ENCODE peak calls at places on chromosomes 1 and 21, in six cellular contexts. W is tibial artery, R is brain microvascular endothelial cell, J is foreskin keratinocyte, S is right lobe of liver, F is left lung. E is an unnamed sample.
A peak's percentile ranks its signal among the peaks of the same experiment; 100 is the strongest.

GRCh38 chr1:47725732-47726495 is 271.3 kb downstream of the TRABD2B start:
- DNase-seq in J (peak; percentile 55), W (peak; percentile 84), R (peak; percentile 78), F (peak; percentile 67), S (peak; percentile 83), E (peak; percentile 80)

GRCh38 chr1:118364882-118365281 is 179.9 kb upstream of the SPAG17 start:
- DNase-seq in R (no peak), W (no peak), S (no peak), J (no peak), F (no peak), E (no peak)

GRCh38 chr1:234920136-234920842 is 208.3 kb downstream of the TOMM20 start:
- DNase-seq in S (no peak), J (no peak), W (no peak), R (no peak), F (no peak), E (no peak)

GRCh38 chr1:185442065-185442464 is 125.0 kb upstream of the IVNS1ABP start:
- DNase-seq in W (no peak), R (no peak), S (no peak), F (no peak), J (no peak), E (no peak)

GRCh38 chr1:30912913-30913652 is 4.5 kb upstream of the SDC3 start:
- DNase-seq in W (peak; percentile 78), S (peak; percentile 74), J (no peak), F (peak; percentile 86), R (no peak), E (no peak)

GRCh38 chr1:207856276-207857023 is 54.5 kb downstream of the CD34 start:
- DNase-seq in W (no peak), S (no peak), F (no peak), J (no peak), R (no peak), E (no peak)

GRCh38 chr1:23727362-23727811 is 15.9 kb upstream of the ELOA start:
- DNase-seq in S (peak; percentile 89), F (peak; percentile 90), R (no peak), W (peak; percentile 75), J (no peak), E (no peak)

GRCh38 chr1:204941415-204942338 is 71.0 kb downstream of the NFASC start:
- DNase-seq in S (peak; percentile 73), W (peak; percentile 43), J (peak; percentile 43), R (peak; percentile 61), F (peak; percentile 54), E (peak; percentile 75)

GRCh38 chr21:33443174-33443573 is 36.6 kb downstream of the TMEM50B start:
- DNase-seq in R (no peak), F (peak; percentile 61), W (no peak), S (no peak), J (no peak), E (no peak)

GRCh38 chr1:211483896-211484612 is 7.9 kb downstream of the RD3 start:
- DNase-seq in J (no peak), F (no peak), R (no peak), W (no peak), S (no peak), E (no peak)

DNA sequence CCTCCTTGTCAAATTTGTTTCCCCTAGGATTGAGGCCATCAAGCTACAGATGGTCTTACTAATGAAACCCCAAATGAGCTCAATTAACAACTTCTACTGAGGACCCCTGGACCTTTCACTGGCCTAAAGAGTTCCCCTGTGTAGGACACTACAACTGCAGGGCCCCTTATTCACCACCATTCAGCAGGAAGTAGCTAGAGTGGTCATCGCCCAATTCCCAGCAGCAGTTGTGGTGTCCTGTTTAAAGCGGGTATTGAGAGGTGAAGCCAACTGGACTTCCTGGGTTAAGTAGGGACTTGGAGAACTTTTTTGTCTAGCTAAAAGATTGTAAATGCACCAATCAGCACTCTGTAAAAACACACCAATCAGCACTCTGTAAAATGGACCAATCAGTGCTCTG is 1466.9 kb downstream of the KCNT2 start:
- DNase-seq in S (no peak), W (no peak), F (no peak), R (no peak), J (no peak), E (no peak)
- H3K27ac ChIP-seq in S (no peak overlapping the region), W (no peak overlapping the region), F (no peak overlapping the region), R (no peak overlapping the region), J (no peak overlapping the region), E (no peak overlapping the region)

DNA sequence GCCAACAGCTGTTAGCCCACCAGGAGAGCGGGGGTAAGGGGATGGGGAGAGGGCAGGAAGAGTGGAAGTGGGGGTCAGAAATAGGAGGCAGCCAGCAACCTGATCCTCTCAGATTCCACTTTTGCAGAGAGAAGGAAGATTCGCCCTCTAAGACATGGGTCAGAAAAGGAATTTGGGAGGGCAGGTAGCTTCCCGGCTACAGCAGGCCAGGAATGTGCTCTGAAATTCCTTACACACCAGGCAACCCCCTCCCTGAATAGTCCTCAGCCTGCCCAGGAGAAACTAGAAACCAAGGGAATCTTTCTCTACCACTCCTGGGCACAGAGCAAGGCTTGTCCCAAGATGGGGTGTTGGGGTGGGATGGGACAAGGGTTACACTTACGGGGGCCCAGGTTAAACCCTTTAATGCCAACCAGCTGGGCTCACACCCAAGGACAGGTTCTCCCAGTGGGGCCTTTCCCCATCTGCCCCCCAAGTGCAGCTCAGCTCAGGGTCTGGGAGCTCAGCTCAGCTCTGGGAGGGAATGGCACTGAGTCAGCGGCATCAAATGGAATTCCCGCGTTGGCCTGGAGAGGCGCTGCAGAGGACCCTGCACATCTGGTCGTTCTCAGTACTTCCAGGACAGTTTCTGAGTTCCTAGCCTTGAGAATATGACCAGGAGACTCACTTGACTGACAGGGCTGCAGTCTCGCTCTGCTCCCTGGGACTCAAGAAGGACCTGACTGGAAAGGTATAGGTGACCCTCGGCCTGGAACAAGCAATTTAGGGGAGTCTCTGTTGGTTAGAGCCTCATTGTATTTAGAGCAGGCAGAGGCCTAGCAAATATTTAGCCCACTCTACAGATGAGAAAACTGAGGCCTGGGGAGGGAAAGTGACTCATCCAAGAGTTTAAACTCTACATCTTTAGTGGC is 761 bp downstream of the TNNT2 start:
- DNase-seq in S (no peak), J (peak; percentile 57), W (no peak), R (peak; percentile 44), F (no peak), E (peak; percentile 88)
- TF ChIP-seq CTCF in S (peak; percentile 45), J (peak; percentile 75), W (peak; percentile 8), R (peak; percentile 84), F (peak; percentile 41), E (no peak)

GRCh38 chr1:2392686-2393085 is 1.0 kb downstream of the RER1 start:
- DNase-seq in W (no peak), R (no peak), F (no peak), J (no peak), S (no peak), E (no peak)
- H3K27ac ChIP-seq in W (peak overlapping the region; percentile 89), R (no peak overlapping the region), F (no peak overlapping the region), J (no peak overlapping the region), S (peak overlapping the region; percentile 69), E (peak overlapping the region; percentile 83)

GRCh38 chr1:83559090-83559489 is 439.8 kb downstream of the TTLL7 start:
- DNase-seq in J (no peak), W (no peak), R (no peak), S (no peak), F (no peak), E (no peak)

GRCh38 chr1:83552820-83553219 is 446.1 kb downstream of the TTLL7 start:
- DNase-seq in J (no peak), F (no peak), W (no peak), S (no peak), R (no peak), E (no peak)

GRCh38 chr1:83559531-83559930 is 439.4 kb downstream of the TTLL7 start:
- DNase-seq in F (no peak), W (no peak), J (no peak), S (no peak), R (no peak), E (no peak)

GRCh38 chr1:83555871-83556270 is 443.1 kb downstream of the TTLL7 start:
- DNase-seq in J (no peak), S (no peak), F (no peak), W (no peak), R (no peak), E (no peak)

GRCh38 chr1:83554174-83554573 is 444.8 kb downstream of the TTLL7 start:
- DNase-seq in S (no peak), J (no peak), R (no peak), F (no peak), W (no peak), E (no peak)
- TF ChIP-seq CTCF in S (no peak), J (no peak), R (no peak), F (no peak), W (no peak), E (no peak)

GRCh38 chr1:236149696-236150228 is 7.4 kb downstream of the GPR137B start:
- DNase-seq in W (no peak), S (peak; percentile 80), J (no peak), R (no peak), F (no peak), E (no peak)

GRCh38 chr1:236148471-236148847 is 6.1 kb downstream of the GPR137B start:
- DNase-seq in W (no peak), J (no peak), F (no peak), S (no peak), R (no peak), E (no peak)

GRCh38 chr1:236147521-236148470 is 5.5 kb downstream of the GPR137B start:
- DNase-seq in W (no peak), R (no peak), S (no peak), F (no peak), J (no peak), E (no peak)

GRCh38 chr1:236150291-236150940 is 8.1 kb downstream of the GPR137B start:
- DNase-seq in J (no peak), S (no peak), W (no peak), F (no peak), R (no peak), E (no peak)

GRCh38 chr1:236149003-236149595 is 6.8 kb downstream of the GPR137B start:
- DNase-seq in S (no peak), W (no peak), F (no peak), J (no peak), R (no peak), E (no peak)
- H3K27ac ChIP-seq in S (no peak overlapping the region), W (no peak overlapping the region), F (no peak overlapping the region), J (no peak overlapping the region), R (no peak overlapping the region), E (no peak overlapping the region)

GRCh38 chr1:6521502-6521901 is 30.0 kb upstream of the PLEKHG5 start:
- DNase-seq in F (no peak), W (no peak), R (no peak), S (peak; percentile 5), J (peak; percentile 71), E (peak; percentile 58)

GRCh38 chr1:6519935-6520621 is 28.6 kb upstream of the PLEKHG5 start:
- DNase-seq in W (no peak), J (peak; percentile 76), F (peak; percentile 56), R (peak; percentile 65), S (peak; percentile 64), E (peak; percentile 80)

GRCh38 chr1:6519491-6519934 is 28.0 kb upstream of the PLEKHG5 start:
- DNase-seq in S (no peak), J (no peak), F (no peak), R (no peak), W (no peak), E (no peak)

GRCh38 chr1:6526316-6526715 is 28.0 kb downstream of the NOL9 start:
- DNase-seq in S (peak; percentile 32), R (no peak), J (no peak), W (no peak), F (no peak), E (no peak)

DNA sequence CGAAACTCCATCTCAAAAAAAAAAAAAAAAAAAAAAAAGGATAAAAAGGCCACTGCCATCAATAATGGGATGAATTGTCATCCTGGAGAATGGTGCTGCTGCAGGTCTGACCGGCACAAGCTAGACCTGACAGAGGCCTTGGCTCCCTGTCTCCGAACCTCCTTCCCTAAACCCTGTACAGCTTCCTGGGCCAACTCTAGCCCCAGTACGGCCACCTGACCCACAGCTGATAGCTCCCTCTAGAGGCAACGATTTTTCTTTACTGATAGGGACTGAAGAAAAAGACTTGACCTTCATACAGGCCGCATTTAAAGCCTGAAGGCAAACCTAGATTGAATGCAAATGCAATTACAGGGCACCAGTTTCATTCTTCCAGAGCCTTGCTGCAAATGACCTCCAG is 30.7 kb downstream of the NOL9 start:
- DNase-seq in J (peak; percentile 21), W (no peak), S (peak; percentile 30), F (no peak), R (no peak), E (peak; percentile 65)
- TF ChIP-seq CTCF in J (peak; percentile 71), W (peak; percentile 25), S (peak; percentile 54), F (no peak), R (peak; percentile 74), E (peak; percentile 48)

E was measured in RWPE1.